ENCODE peak calls at places on chromosomes 4 and X, in nine cellular contexts. K, C, Q, T, U, Y, H, N and S are unnamed samples.

GRCh38 chr4:126778348-126778747 is 854.4 kb upstream of the INTU start:
- DNase-seq in T (no peak), U (no peak), N (no peak), Y (no peak), C (no peak), H (no peak), Q (no peak), K (no peak), S (no peak)

GRCh38 chrX:17732138-17732783 is 5.0 kb upstream of the SCML1 start:
- DNase-seq in U (no peak), Y (no peak), T (no peak), N (no peak), Q (no peak), C (no peak), H (no peak), K (no peak), S (peak; percentile 7)

GRCh38 chr4:186653973-186654372 is 69.7 kb downstream of the FAT1 start:
- DNase-seq in C (no peak), Q (no peak), T (no peak), N (no peak), H (no peak), U (no peak), K (no peak), Y (no peak), S (no peak)

GRCh38 chr4:96036781-96037180 is 196.9 kb downstream of the PDHA2 start:
- DNase-seq in H (no peak), N (no peak), Q (no peak), K (no peak), Y (no peak), C (no peak), T (no peak), U (no peak), S (no peak)

GRCh38 chrX:48971325-48972213 is at the start of gene KCND1:
- DNase-seq in Y (peak; percentile 36), Q (peak; percentile 52), U (peak; percentile 63), N (peak; percentile 14), C (no peak), K (no peak), H (peak; percentile 33), T (peak; percentile 15), S (no peak)

GRCh38 chrX:20479896-20480295 is 213.2 kb upstream of the RPS6KA3 start:
- DNase-seq in N (no peak), U (no peak), T (no peak), Q (no peak), Y (no peak), C (no peak), K (no peak), H (no peak), S (no peak)

GRCh38 chr4:2847297-2847871 is 3.7 kb downstream of the ADD1 start:
- DNase-seq in Q (no peak), Y (no peak), K (no peak), H (no peak), U (no peak), C (no peak), T (no peak), N (no peak), S (no peak)

GRCh38 chr4:47704693-47705325 is 133.1 kb downstream of the CORIN start:
- DNase-seq in N (no peak), T (no peak), H (no peak), Q (no peak), U (peak; percentile 77), C (no peak), Y (peak; percentile 30), K (no peak), S (peak; percentile 7)

GRCh38 chr4:150938417-150938816 is 76.7 kb downstream of the LRBA start:
- DNase-seq in T (no peak), Y (no peak), Q (no peak), N (no peak), H (no peak), U (no peak), K (no peak), C (no peak), S (no peak)

GRCh38 chr4:75990129-75990528 is 616 bp downstream of the SDAD1 start:
- DNase-seq in U (no peak), N (no peak), K (no peak), Q (no peak), C (no peak), H (no peak), T (no peak), Y (no peak), S (no peak)

GRCh38 chr4:3470244-3471097 is 7.4 kb downstream of the DOK7 start:
- DNase-seq in T (no peak), Q (peak; percentile 28), Y (no peak), K (no peak), H (no peak), U (no peak), N (no peak), C (peak; percentile 42), S (peak; percentile 37)

GRCh38 chr4:127709456-127709855 is 20.7 kb upstream of the SLC25A31 start:
- DNase-seq in K (no peak), C (no peak), U (no peak), T (no peak), H (no peak), Y (no peak), N (no peak), Q (no peak), S (no peak)

GRCh38 chr4:5237086-5237485 is 185.8 kb downstream of the STK32B start:
- DNase-seq in N (no peak), K (no peak), C (no peak), H (no peak), U (peak; percentile 12), Q (no peak), T (no peak), Y (no peak), S (no peak)

GRCh38 chr4:5238106-5238505 is 186.8 kb downstream of the STK32B start:
- DNase-seq in T (no peak), K (no peak), Q (no peak), C (no peak), H (no peak), N (no peak), U (no peak), Y (no peak), S (no peak)

DNA sequence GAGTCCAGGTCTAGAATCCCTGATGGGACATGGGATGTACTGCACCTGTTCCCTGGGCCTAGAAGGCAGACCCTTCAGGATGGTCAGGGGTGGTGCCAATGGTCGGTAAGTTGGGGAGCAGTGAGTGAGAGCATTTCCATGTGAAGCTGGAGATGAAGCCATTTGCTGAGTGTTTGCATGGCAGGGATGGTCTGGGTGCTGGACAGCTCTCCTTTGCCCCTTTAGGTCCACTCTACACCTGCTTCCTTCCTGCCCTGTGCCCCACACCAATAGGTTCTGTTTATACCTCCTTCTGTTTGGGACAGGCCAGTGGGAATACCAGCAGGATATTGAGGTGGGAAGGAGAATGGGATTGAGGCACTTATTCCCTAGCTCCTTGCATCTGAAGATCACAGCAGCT is 181.3 kb downstream of the STK32B start:
- DNase-seq in U (no peak), Q (no peak), C (no peak), Y (no peak), K (no peak), T (no peak), H (no peak), N (no peak), S (no peak)
- H3K27me3 ChIP-seq in U (peaks cover 3% of the 10 kb centered on the region), Q (no peaks in the 10 kb centered on the region), C (no peaks in the 10 kb centered on the region), Y (no peaks in the 10 kb centered on the region), K (no peaks in the 10 kb centered on the region), T (no peaks in the 10 kb centered on the region), H (no peaks in the 10 kb centered on the region), N (no peaks in the 10 kb centered on the region), S (no peaks in the 10 kb centered on the region)

GRCh38 chrX:56788717-56789122 is 59.7 kb downstream of the NBDY start:
- DNase-seq in H (peak; percentile 81), N (no peak), Q (peak; percentile 86), K (no peak), U (no peak), Y (no peak), T (peak; percentile 40), C (no peak), S (no peak)
- TF ChIP-seq CTCF in H (no peak), N (peak; percentile 21), Q (no peak), K (peak; percentile 17), U (no peak), Y (no peak), T (peak; percentile 63), C (no peak), S (no peak)

GRCh38 chr4:69049860-69050259 is 46.4 kb upstream of the UGT2B7 start:
- DNase-seq in H (no peak), N (no peak), U (no peak), K (no peak), Y (no peak), C (no peak), Q (no peak), T (no peak), S (no peak)

GRCh38 chr4:69039071-69039470 is 57.2 kb upstream of the UGT2B7 start:
- DNase-seq in Y (no peak), Q (no peak), N (no peak), U (no peak), C (no peak), T (no peak), H (no peak), K (no peak), S (no peak)

GRCh38 chr4:69038582-69038981 is 57.7 kb upstream of the UGT2B7 start:
- DNase-seq in Y (no peak), K (no peak), N (no peak), U (no peak), C (no peak), Q (no peak), T (no peak), H (no peak), S (no peak)

DNA sequence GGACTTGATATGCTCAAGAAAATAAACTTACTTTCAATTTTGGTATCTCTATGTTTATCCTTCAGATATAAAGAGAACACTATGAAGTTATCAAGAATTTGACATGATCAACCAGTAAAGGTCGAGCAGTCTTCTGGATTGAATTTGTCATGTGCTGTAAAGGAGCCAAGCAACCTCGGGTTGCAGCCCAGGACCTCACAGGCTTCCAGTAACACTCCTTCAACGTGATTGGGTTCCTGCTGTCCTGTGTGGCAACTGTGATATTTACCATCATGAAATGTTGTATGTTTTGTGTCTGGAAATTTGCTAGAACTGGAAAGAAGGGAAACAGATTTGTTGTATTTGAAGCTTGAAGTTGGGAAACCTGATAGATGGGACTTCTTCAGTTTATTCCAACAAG is 52.0 kb upstream of the UGT2B7 start:
- DNase-seq in C (no peak), K (no peak), Y (no peak), T (no peak), H (no peak), U (no peak), N (no peak), Q (no peak), S (no peak)
- H3K27me3 ChIP-seq in C (no peaks in the 10 kb centered on the region), K (no peaks in the 10 kb centered on the region), Y (no peaks in the 10 kb centered on the region), T (no peaks in the 10 kb centered on the region), H (no peaks in the 10 kb centered on the region), U (no peaks in the 10 kb centered on the region), N (no peaks in the 10 kb centered on the region), Q (no peaks in the 10 kb centered on the region), S (no peaks in the 10 kb centered on the region)

DNA sequence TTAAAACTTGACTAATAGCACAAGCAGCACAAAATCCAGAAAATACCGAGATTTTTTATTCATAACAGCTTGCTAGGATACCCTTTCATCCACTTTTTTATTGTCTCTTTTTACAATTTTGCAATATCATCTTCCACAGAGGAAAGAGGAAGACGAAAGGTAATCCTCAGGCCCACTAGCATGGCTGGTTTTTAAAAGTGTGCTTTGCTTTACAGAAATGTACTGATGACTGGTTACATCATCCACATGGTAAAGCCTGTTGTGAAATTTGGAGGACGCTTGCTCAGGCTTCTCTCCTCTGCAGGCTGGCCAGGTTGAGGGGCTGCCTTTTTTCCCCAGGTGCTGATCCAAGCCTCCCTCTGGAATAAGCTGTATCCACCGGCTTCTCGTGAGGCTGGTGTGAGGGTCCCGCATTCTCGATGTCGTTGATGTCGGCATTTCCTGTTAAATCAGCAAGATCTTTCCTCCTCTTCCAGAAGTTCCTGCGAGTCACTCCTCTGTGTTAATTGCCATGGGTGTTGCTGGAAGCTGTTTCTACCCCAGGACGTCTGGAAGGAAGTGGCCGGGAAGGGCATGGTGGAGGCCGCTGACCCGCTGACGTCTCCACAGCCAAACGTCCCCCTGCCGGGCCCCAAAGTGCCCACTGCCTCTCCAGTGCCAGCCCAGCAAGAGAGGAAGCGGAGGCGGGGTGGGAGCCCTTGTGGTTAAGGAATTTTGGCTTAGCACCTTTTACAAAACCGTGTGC is 5.8 kb upstream of the DGKQ start:
- DNase-seq in U (no peak), N (no peak), Q (no peak), K (no peak), C (no peak), Y (no peak), H (no peak), T (no peak), S (peak; percentile 20)
- TF ChIP-seq CTCF in U (no peak), N (no peak), Q (no peak), K (no peak), C (no peak), Y (no peak), H (no peak), T (no peak), S (no peak)